ENCODE peak calls at places on chromosomes 16 and 17, in five cellular contexts. Z, V, H, O and U are unnamed samples.

GRCh38 chr16:50644245-50644644 is 36.9 kb downstream of the SNX20 start:
- DNase-seq in Z (no peak), V (no peak), H (no peak), O (no peak), U (no peak)

GRCh38 chr17:77086433-77087010 is 54.2 kb upstream of the SEC14L1 start:
- DNase-seq in Z (peak), V (peak), H (peak), O (peak), U (peak)

GRCh38 chr17:42053701-42054100 is 3.3 kb upstream of the C17orf113 start:
- DNase-seq in Z (no peak), V (no peak), H (no peak), O (no peak), U (no peak)

GRCh38 chr17:83062818-83063671 is 16.4 kb upstream of the METRNL start:
- DNase-seq in Z (no peak), V (no peak), H (no peak), O (peak), U (no peak)

GRCh38 chr16:80113876-80114574 is 426.8 kb upstream of the DYNLRB2 start:
- DNase-seq in Z (no peak), V (peak), H (no peak), O (no peak), U (no peak)

GRCh38 chr17:40422990-40423611 is 5.4 kb upstream of the TOP2A start:
- DNase-seq in Z (peak), V (no peak), H (no peak), O (no peak), U (no peak)

GRCh38 chr17:3693829-3694231 is 2.1 kb downstream of the P2RX5 start:
- DNase-seq in Z (no peak), V (no peak), H (no peak), O (no peak), U (no peak)

GRCh38 chr17:73782641-73783381 is 138.6 kb upstream of the SDK2 start:
- DNase-seq in Z (peak), V (no peak), H (no peak), O (no peak), U (no peak)

GRCh38 chr16:69917739-69918138 is 33.4 kb upstream of the CLEC18A start:
- DNase-seq in Z (peak), V (peak), H (peak), O (no peak), U (no peak)

GRCh38 chr17:351436-351713 is 1.2 kb downstream of the RPH3AL start:
- DNase-seq in Z (no peak), V (no peak), H (no peak), O (no peak), U (no peak)

GRCh38 chr16:77679901-77680300 is 42.4 kb upstream of the NUDT7 start:
- DNase-seq in Z (no peak), V (peak), H (no peak), O (no peak), U (no peak)

GRCh38 chr17:70137451-70138230 is 31.7 kb upstream of the KCNJ2 start:
- DNase-seq in Z (peak), V (peak), H (peak), O (no peak), U (no peak)

GRCh38 chr16:22369221-22369811 is 5.1 kb downstream of the CDR2 start:
- DNase-seq in Z (no peak), V (peak), H (no peak), O (no peak), U (no peak)

GRCh38 chr17:79616801-79617200 is 6.0 kb upstream of the RBFOX3 start:
- DNase-seq in Z (no peak), V (no peak), H (no peak), O (no peak), U (no peak)

GRCh38 chr17:17723354-17724261 is 42.4 kb downstream of the RAI1 start:
- DNase-seq in Z (peak), V (peak), H (peak), O (no peak), U (peak)

GRCh38 chr17:81394377-81394747 is 895 bp upstream of the BAHCC1 start:
- DNase-seq in Z (no peak), V (no peak), H (no peak), O (no peak), U (no peak)

GRCh38 chr17:64218066-64218465 is 45.0 kb downstream of the TEX2 start:
- DNase-seq in Z (no peak), V (no peak), H (no peak), O (no peak), U (no peak)

GRCh38 chr16:48113471-48113870 is 42.3 kb downstream of the ABCC12 start:
- DNase-seq in Z (peak), V (no peak), H (no peak), O (no peak), U (no peak)
- TF ChIP-seq CTCF in Z (peak), V (no peak), H (peak), O (no peak), U (peak)

DNA sequence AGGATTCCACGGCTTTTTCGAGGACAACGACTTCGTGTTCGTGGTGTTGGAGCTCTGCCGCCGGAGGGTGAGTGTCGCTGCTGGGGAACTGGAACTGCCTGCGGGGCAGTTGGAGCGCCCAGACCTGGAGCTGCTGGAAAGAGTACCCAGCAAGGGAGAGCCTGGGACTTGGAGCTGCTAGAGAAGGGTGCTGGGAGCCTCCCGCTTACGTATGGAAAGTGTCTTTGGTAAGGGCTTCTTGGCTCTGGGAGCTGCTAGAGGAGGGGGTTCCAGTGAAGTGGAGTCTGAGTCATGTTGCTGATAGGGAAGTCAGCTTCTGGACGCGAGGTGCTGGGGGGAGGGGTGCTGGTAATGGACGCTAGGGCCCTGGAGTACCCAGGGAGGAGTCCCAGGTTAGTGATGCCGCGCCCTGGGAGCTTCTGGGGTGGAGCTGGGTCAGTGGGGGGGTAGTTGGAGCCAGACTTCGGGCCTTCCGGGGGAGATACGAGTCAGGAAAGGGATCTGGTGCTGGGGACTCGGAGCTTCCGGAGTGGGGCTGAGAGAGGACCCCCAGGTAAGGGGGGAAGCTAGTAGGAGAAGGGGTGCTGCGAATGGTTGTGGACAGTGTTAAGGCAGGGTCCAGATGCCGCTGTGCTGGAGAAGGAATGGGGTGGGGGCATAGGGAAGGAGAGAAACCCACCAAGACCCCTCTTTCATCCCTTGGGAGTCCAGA is 741 bp downstream of the PLK1 start:
- DNase-seq in Z (peak), V (no peak), H (peak), O (no peak), U (peak)
- TF ChIP-seq CTCF in Z (no peak), V (no peak), H (no peak), O (no peak), U (no peak)

GRCh38 chr17:32341141-32341856 is 674 bp downstream of the C17orf75 start:
- DNase-seq in Z (no peak), V (no peak), H (no peak), O (no peak), U (no peak)
- TF ChIP-seq CTCF in Z (no peak), V (peak), H (peak), O (no peak), U (no peak)

DNA sequence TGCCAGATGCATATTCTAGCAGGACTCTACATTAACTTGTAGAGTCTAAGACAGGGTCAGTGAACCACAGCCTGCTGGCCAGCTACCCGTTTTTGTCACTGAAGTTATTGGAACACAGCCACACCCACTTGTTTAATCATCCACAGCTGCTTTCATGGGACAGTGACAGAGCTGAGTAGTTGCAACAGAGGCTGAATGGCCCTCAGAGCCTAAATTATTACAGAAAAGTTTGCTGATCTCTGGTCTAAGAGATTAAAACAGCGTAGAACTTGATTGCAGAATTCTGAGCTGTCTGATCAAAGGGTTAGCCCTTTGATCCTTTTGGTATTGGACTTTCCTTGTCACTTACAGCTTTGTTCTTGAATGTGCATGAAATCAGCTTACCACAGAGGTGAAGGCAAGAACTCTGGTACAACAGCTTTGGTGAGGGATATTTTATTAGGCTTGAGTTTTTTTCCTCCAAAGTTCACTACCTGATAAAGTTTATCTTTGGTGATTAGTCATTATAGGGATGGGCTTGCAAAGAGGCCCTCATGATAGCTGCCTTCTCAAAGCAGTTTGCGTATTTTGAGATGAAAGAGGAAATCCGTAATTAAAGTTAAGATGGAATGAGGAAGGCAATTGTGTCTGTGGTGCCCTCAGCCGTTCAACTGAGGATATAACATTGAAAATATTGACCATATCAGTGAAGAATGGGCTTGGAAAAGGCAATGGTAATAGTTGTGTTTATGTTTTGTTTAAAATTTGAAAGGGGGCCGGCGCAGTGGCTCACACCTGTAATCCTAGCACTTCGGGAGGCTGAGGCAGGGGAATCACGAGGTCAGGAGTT is 23.7 kb downstream of the ALDH3A2 start:
- DNase-seq in Z (no peak), V (peak), H (no peak), O (peak), U (no peak)
- TF ChIP-seq CTCF in Z (peak), V (peak), H (peak), O (no peak), U (no peak)

DNA sequence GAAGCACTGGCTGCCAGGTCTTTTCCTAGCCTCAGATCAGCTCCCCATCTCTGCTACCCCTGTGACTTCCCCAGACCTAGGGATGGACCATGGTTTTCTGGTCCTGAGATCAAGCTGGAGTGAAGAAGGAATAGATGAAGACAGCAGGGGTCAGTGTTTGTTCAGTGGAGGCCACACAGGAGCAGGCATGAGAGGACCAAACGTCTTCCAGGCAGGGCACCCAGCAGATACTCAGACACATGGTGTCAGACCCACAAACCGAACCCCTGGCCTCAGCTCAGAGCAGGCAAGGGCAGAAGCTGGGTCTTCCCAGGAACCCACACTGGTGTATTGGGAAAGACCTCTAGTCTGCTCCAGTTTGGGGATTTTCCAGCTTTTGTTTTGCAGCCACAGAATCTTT is 189.7 kb downstream of the IRX5 start:
- DNase-seq in Z (peak), V (peak), H (no peak), O (no peak), U (no peak)
- TF ChIP-seq CTCF in Z (peak), V (peak), H (no peak), O (no peak), U (peak)

DNA sequence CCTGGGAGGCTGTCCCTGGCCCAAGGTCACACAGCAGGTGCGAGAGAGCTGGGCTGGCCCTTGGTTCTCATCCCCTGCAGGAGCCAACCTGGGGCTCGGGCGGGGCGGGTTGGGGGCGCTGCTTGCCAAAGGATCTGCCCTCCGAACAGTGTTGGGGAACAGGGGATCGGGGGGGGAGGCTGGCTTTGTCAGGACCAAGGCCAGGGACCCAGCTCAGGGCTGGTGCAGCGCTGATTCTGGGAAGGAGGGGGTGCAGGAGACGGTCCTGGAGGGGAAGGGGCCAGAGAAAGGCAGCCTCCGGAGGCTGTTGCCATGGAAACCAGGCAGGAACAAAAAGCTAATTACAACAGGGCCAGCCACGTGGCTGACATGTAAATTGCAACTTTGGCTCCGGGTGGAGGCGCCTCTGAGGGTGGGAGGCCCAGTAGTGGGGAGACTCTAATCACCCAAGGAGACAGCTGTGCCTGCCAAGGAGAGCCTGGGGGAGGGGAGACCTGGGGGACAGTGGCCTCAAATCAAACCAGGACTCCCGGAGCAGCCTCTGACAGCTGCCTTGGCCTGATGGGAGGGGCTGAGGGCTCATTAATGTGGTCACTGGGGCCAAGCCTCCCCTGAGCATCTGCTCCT is 1.3 kb downstream of the TUBB3 start:
- DNase-seq in Z (peak), V (peak), H (no peak), O (no peak), U (peak)
- TF ChIP-seq CTCF in Z (no peak), V (no peak), H (no peak), O (no peak), U (no peak)

DNA sequence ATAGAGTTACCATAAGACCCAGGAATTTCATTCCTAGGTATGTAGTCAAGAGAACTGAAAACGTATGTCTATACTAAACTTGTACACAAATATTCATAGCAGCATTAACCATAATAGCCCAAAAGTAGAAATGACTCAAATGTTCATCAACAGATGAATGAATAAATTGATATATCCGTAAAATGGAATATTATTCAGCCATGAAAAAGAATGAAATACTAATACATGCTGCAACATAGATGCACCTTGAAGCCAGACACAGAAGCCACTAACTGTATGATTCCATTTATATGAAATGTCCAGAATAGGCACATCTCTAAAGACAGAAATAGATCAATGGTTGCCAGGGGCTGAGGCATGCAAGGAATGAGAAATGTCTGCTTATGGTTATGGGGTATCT is 484.1 kb downstream of the SLC39A11 start:
- DNase-seq in Z (no peak), V (no peak), H (no peak), O (no peak), U (no peak)
- TF ChIP-seq CTCF in Z (no peak), V (no peak), H (no peak), O (no peak), U (no peak)

GRCh38 chr16:74954763-74955162 is 30.2 kb downstream of the WDR59 start:
- DNase-seq in Z (no peak), V (no peak), H (no peak), O (no peak), U (no peak)
- TF ChIP-seq CTCF in Z (peak), V (no peak), H (no peak), O (no peak), U (no peak)

GRCh38 chr16:17469011-17469741 is 1.6 kb downstream of the XYLT1 start:
- DNase-seq in Z (no peak), V (peak), H (peak), O (no peak), U (no peak)
- TF ChIP-seq CTCF in Z (no peak), V (peak), H (no peak), O (no peak), U (no peak)

GRCh38 chr16:10729649-10730048 is 14.0 kb upstream of the NUBP1 start:
- DNase-seq in Z (peak), V (peak), H (no peak), O (no peak), U (no peak)
- TF ChIP-seq CTCF in Z (no peak), V (peak), H (peak), O (no peak), U (no peak)